ENCODE peak calls at places on chromosomes 3 and 15, in six cellular contexts. P is H1, W is HepG2, J is K562, U is GM12878, L is HCT116. F is an unnamed sample.

GRCh38 chr3:99023590-99024192 is 122.2 kb upstream of the DCBLD2 start:
- DNase-seq in P (no peak), W (peak; percentile 3), J (peak; percentile 15), U (no peak), L (peak; percentile 22), F (no peak)

GRCh38 chr3:60262546-60262945 is 988.7 kb downstream of the FHIT start:
- DNase-seq in P (no peak), W (no peak), J (no peak), U (no peak), L (no peak), F (no peak)

GRCh38 chr3:188270423-188270972 is 116.5 kb downstream of the LPP start:
- DNase-seq in P (no peak), W (peak; percentile 89), J (no peak), U (no peak), L (no peak), F (no peak)

GRCh38 chr3:179324270-179324754 is 1.5 kb downstream of the ZNF639 start:
- DNase-seq in P (no peak), W (no peak), J (peak; percentile 55), U (no peak), L (no peak), F (no peak)

GRCh38 chr3:149702691-149703426 is 45.0 kb upstream of the WWTR1 start:
- DNase-seq in P (no peak), W (no peak), J (no peak), U (no peak), L (no peak), F (no peak)

GRCh38 chr3:55514962-55515361 is 27.9 kb upstream of the WNT5A start:
- DNase-seq in P (no peak), W (no peak), J (no peak), U (no peak), L (no peak), F (no peak)

GRCh38 chr3:43379343-43379742 is 93.0 kb downstream of the SNRK start:
- DNase-seq in P (no peak), W (no peak), J (no peak), U (no peak), L (no peak), F (no peak)

GRCh38 chr3:159322322-159322939 is 520.6 kb downstream of the MFSD1 start:
- DNase-seq in P (peak; percentile 92), W (peak; percentile 7), J (peak; percentile 24), U (no peak), L (peak; percentile 41), F (peak; percentile 39)

GRCh38 chr3:150885535-150885934 is 19.7 kb downstream of the MINDY4B start:
- DNase-seq in P (no peak), W (no peak), J (no peak), U (no peak), L (no peak), F (no peak)

GRCh38 chr3:113094514-113094913 is 103.7 kb downstream of the GTPBP8 start:
- DNase-seq in P (no peak), W (no peak), J (no peak), U (no peak), L (no peak), F (no peak)

GRCh38 chr3:192366916-192367315 is 360.4 kb downstream of the FGF12 start:
- DNase-seq in P (no peak), W (no peak), J (no peak), U (no peak), L (no peak), F (no peak)

GRCh38 chr3:122916580-122916979 is 111.0 kb downstream of the SEMA5B start:
- DNase-seq in P (no peak), W (no peak), J (no peak), U (no peak), L (no peak), F (no peak)

GRCh38 chr3:14487086-14487485 is 53.1 kb downstream of the GRIP2 start:
- DNase-seq in P (no peak), W (no peak), J (no peak), U (no peak), L (no peak), F (no peak)

GRCh38 chr3:81435050-81435449 is 326.4 kb downstream of the GBE1 start:
- DNase-seq in P (no peak), W (no peak), J (no peak), U (no peak), L (no peak), F (no peak)

GRCh38 chr15:29838352-29839010 is 16.2 kb upstream of the TJP1 start:
- DNase-seq in P (no peak), W (no peak), J (no peak), U (no peak), L (no peak), F (no peak)

GRCh38 chr3:109275702-109276293 is 40.5 kb downstream of the DPPA2 start:
- DNase-seq in P (peak; percentile 63), W (peak; percentile 42), J (peak; percentile 24), U (no peak), L (peak; percentile 44), F (peak; percentile 55)

GRCh38 chr3:49248828-49249227 is 28.2 kb downstream of the C3orf62 start:
- DNase-seq in P (no peak), W (no peak), J (no peak), U (peak; percentile 12), L (no peak), F (no peak)

DNA sequence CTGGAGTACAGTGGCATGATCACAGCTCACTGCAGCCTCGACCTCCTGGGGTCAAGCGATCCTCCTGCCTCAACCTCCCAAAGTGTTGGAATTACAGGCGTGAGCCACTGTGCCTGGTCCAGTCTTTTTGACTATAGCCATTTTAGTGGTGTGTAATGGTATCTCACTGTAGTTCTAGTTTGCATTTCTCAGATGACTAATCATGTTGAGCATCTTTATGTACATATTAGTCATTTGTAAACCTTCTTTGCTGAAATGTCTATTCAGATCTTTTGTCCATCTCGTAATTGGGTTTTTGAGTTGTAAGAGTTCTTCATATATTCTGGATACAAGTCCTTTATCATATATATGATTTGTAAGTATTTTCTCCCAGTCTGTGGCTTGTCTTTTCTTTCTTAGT is 16.3 kb downstream of the PCCB start:
- DNase-seq in P (no peak), W (peak; percentile 16), J (no peak), U (no peak), L (no peak), F (no peak)
- TF ChIP-seq YY1 in P (no peak), W (no peak), J (no peak), U (no peak), L (no peak), F (no peak)

GRCh38 chr15:67853454-67853853 is 13.6 kb upstream of the RNU6-1 start:
- DNase-seq in P (no peak), W (no peak), J (no peak), U (no peak), L (no peak), F (no peak)

GRCh38 chr15:67849538-67849937 is 9.7 kb upstream of the RNU6-1 start:
- DNase-seq in P (no peak), W (no peak), J (no peak), U (no peak), L (no peak), F (no peak)

GRCh38 chr15:67852433-67852832 is 12.6 kb upstream of the RNU6-1 start:
- DNase-seq in P (no peak), W (no peak), J (peak; percentile 54), U (no peak), L (no peak), F (no peak)

GRCh38 chr15:67850995-67851535 is 11.2 kb upstream of the RNU6-1 start:
- DNase-seq in P (peak; percentile 41), W (peak; percentile 51), J (no peak), U (peak; percentile 52), L (peak; percentile 28), F (no peak)

GRCh38 chr15:67850336-67850735 is 10.5 kb upstream of the RNU6-1 start:
- DNase-seq in P (no peak), W (no peak), J (no peak), U (no peak), L (no peak), F (no peak)
- TF ChIP-seq ZNF274 in P (no peak), W (no peak), J (no peak), U (no peak), L (no peak), F (no peak)

GRCh38 chr3:127732879-127733350 is 60.2 kb downstream of the ABTB1 start:
- DNase-seq in P (no peak), W (no peak), J (no peak), U (no peak), L (no peak), F (no peak)

GRCh38 chr3:127732303-127732702 is 59.6 kb downstream of the ABTB1 start:
- DNase-seq in P (peak; percentile 61), W (no peak), J (no peak), U (no peak), L (no peak), F (peak; percentile 85)

GRCh38 chr3:127734754-127735473 is 62.2 kb downstream of the ABTB1 start:
- DNase-seq in P (no peak), W (no peak), J (no peak), U (no peak), L (no peak), F (peak; percentile 39)

GRCh38 chr3:127734181-127734720 is 61.5 kb downstream of the ABTB1 start:
- DNase-seq in P (no peak), W (no peak), J (no peak), U (no peak), L (no peak), F (no peak)

DNA sequence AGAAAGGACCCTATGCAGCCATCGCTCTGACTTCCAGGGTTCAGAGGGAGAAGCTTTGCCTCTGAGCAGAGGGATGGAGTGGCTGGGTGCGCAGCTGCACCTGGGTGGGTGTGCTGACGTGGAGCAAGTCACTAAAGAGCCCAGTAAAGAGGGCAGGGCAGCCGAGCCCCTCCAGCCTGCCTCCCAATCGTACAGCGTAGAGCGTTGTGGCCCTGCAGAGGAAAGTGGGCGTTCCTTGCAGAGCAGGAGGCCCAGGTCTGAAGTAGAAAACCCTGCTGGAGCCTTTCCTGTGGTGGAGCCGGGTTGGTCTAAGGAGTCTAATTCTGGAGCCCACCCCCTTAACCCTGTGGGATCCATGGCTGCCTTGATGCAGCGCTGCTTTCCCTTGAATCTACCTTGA is 61.0 kb downstream of the ABTB1 start:
- DNase-seq in P (no peak), W (no peak), J (no peak), U (no peak), L (no peak), F (no peak)
- H3K9ac ChIP-seq in P (no peak overlapping the region), W (no peak overlapping the region), J (no peak overlapping the region), U (peak overlapping the region; percentile 88), L (no peak overlapping the region), F (no peak overlapping the region)

GRCh38 chr3:4843619-4844018 is 135.6 kb upstream of the BHLHE40 start:
- DNase-seq in P (no peak), W (no peak), J (no peak), U (no peak), L (no peak), F (no peak)

GRCh38 chr3:4841783-4842440 is 137.3 kb upstream of the BHLHE40 start:
- DNase-seq in P (no peak), W (no peak), J (no peak), U (no peak), L (no peak), F (no peak)

GRCh38 chr3:4839278-4839677 is 140.0 kb upstream of the BHLHE40 start:
- DNase-seq in P (no peak), W (no peak), J (no peak), U (no peak), L (no peak), F (no peak)

GRCh38 chr3:4838621-4839022 is 140.6 kb upstream of the BHLHE40 start:
- DNase-seq in P (no peak), W (no peak), J (no peak), U (peak; percentile 79), L (no peak), F (no peak)

DNA sequence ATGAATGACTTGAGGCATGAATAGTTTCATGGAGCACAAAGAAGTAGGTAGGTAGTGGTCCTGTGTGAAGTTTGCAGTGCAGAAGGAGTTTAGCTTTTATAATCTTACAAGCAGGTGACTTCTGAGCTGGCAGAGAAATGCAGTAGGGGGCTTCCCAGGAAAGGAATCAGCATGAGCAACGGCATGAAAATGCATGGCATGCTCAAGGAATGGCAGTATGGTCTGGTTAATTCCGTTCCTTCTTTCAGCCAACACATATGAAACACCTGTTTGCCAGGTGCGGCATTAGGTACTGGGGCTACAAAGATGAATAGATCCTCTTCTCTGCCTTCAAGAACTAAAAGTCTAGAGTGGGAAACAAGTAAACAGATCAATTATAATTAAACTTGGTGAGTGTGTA is 138.0 kb upstream of the BHLHE40 start:
- DNase-seq in P (no peak), W (no peak), J (no peak), U (no peak), L (no peak), F (no peak)
- TF ChIP-seq YY1 in P (no peak), W (no peak), J (no peak), U (no peak), L (no peak), F (no peak)